ENCODE peak calls at places on chromosomes 4 and X, in eight cellular contexts. One of them, this sample, is unnamed. For H3K27me3, the result is how much of the 10 kb centered on the place peaks cover.

GRCh38 chr4:151231915-151232595 is 44.9 kb upstream of the PRSS48 start:
- DNase-seq in tibial artery: no peak
- DNase-seq in thoracic aorta: no peak
- DNase-seq in ascending aorta: no peak
- DNase-seq in keratinocyte: no peak
- DNase-seq in endodermal cell: no peak
- DNase-seq in lung: no peak
- DNase-seq in psoas muscle: no peak
- DNase-seq in this sample: no peak

GRCh38 chr4:145679991-145680455 is at the start of gene C4orf51:
- DNase-seq in endodermal cell: no peak
- DNase-seq in keratinocyte: no peak
- DNase-seq in psoas muscle: no peak
- DNase-seq in thoracic aorta: no peak
- DNase-seq in lung: peak
- DNase-seq in ascending aorta: no peak
- DNase-seq in tibial artery: no peak
- DNase-seq in this sample: peak

GRCh38 chrX:40152706-40153334 is 55.1 kb upstream of the BCOR start:
- DNase-seq in endodermal cell: peak
- DNase-seq in lung: no peak
- DNase-seq in tibial artery: peak
- DNase-seq in psoas muscle: peak
- DNase-seq in thoracic aorta: no peak
- DNase-seq in keratinocyte: no peak
- DNase-seq in ascending aorta: peak
- DNase-seq in this sample: no peak

GRCh38 chrX:57227691-57228090 is 58.8 kb upstream of the FAAH2 start:
- DNase-seq in ascending aorta: no peak
- DNase-seq in keratinocyte: no peak
- DNase-seq in tibial artery: no peak
- DNase-seq in psoas muscle: no peak
- DNase-seq in lung: no peak
- DNase-seq in thoracic aorta: no peak
- DNase-seq in endodermal cell: peak
- DNase-seq in this sample: no peak

GRCh38 chrX:31551913-31552312 is 480.1 kb upstream of the FTHL17 start:
- DNase-seq in endodermal cell: no peak
- DNase-seq in thoracic aorta: no peak
- DNase-seq in lung: no peak
- DNase-seq in keratinocyte: no peak
- DNase-seq in ascending aorta: no peak
- DNase-seq in psoas muscle: no peak
- DNase-seq in tibial artery: no peak
- DNase-seq in this sample: no peak

GRCh38 chr4:17437396-17437795 is 74.5 kb downstream of the QDPR start:
- DNase-seq in endodermal cell: no peak
- DNase-seq in thoracic aorta: no peak
- DNase-seq in psoas muscle: no peak
- DNase-seq in tibial artery: no peak
- DNase-seq in lung: no peak
- DNase-seq in ascending aorta: no peak
- DNase-seq in keratinocyte: no peak
- DNase-seq in this sample: no peak

GRCh38 chrX:153521034-153521433 is 3.6 kb downstream of the ATP2B3 start:
- DNase-seq in tibial artery: no peak
- DNase-seq in keratinocyte: no peak
- DNase-seq in psoas muscle: no peak
- DNase-seq in lung: no peak
- DNase-seq in endodermal cell: no peak
- DNase-seq in thoracic aorta: no peak
- DNase-seq in ascending aorta: no peak
- DNase-seq in this sample: no peak

GRCh38 chrX:9566150-9566621 is 101.3 kb downstream of the TBL1X start:
- DNase-seq in lung: no peak
- DNase-seq in ascending aorta: peak
- DNase-seq in keratinocyte: peak
- DNase-seq in endodermal cell: no peak
- DNase-seq in psoas muscle: peak
- DNase-seq in tibial artery: peak
- DNase-seq in thoracic aorta: peak
- DNase-seq in this sample: peak

GRCh38 chrX:152632445-152633097 is 5.1 kb upstream of the GABRQ start:
- DNase-seq in lung: peak
- DNase-seq in keratinocyte: no peak
- DNase-seq in tibial artery: no peak
- DNase-seq in endodermal cell: peak
- DNase-seq in psoas muscle: peak
- DNase-seq in thoracic aorta: no peak
- DNase-seq in ascending aorta: peak
- DNase-seq in this sample: no peak

GRCh38 chr4:159175165-159175988 is 72.5 kb downstream of the RAPGEF2 start:
- DNase-seq in thoracic aorta: no peak
- DNase-seq in keratinocyte: peak
- DNase-seq in tibial artery: peak
- DNase-seq in psoas muscle: peak
- DNase-seq in endodermal cell: peak
- DNase-seq in ascending aorta: peak
- DNase-seq in lung: peak
- DNase-seq in this sample: peak

GRCh38 chr4:151850751-151851150 is 89.9 kb upstream of the GATB start:
- DNase-seq in endodermal cell: no peak
- DNase-seq in psoas muscle: no peak
- DNase-seq in thoracic aorta: no peak
- DNase-seq in ascending aorta: no peak
- DNase-seq in tibial artery: no peak
- DNase-seq in keratinocyte: no peak
- DNase-seq in lung: no peak
- DNase-seq in this sample: no peak

GRCh38 chr4:87031946-87032345 is 97.1 kb downstream of the AFF1 start:
- DNase-seq in endodermal cell: no peak
- DNase-seq in thoracic aorta: no peak
- DNase-seq in ascending aorta: no peak
- DNase-seq in tibial artery: no peak
- DNase-seq in keratinocyte: no peak
- DNase-seq in lung: no peak
- DNase-seq in psoas muscle: no peak
- DNase-seq in this sample: no peak

GRCh38 chr4:87035881-87036509 is 101.2 kb downstream of the AFF1 start:
- DNase-seq in lung: no peak
- DNase-seq in tibial artery: no peak
- DNase-seq in thoracic aorta: no peak
- DNase-seq in psoas muscle: no peak
- DNase-seq in ascending aorta: no peak
- DNase-seq in endodermal cell: no peak
- DNase-seq in keratinocyte: no peak
- DNase-seq in this sample: no peak

GRCh38 chr4:87034527-87034926 is 99.7 kb downstream of the AFF1 start:
- DNase-seq in keratinocyte: no peak
- DNase-seq in lung: no peak
- DNase-seq in psoas muscle: no peak
- DNase-seq in endodermal cell: no peak
- DNase-seq in tibial artery: no peak
- DNase-seq in ascending aorta: no peak
- DNase-seq in thoracic aorta: no peak
- DNase-seq in this sample: no peak

GRCh38 chr4:87032884-87033533 is 98.2 kb downstream of the AFF1 start:
- DNase-seq in tibial artery: no peak
- DNase-seq in ascending aorta: no peak
- DNase-seq in keratinocyte: no peak
- DNase-seq in endodermal cell: no peak
- DNase-seq in psoas muscle: no peak
- DNase-seq in lung: no peak
- DNase-seq in thoracic aorta: no peak
- DNase-seq in this sample: no peak

GRCh38 chr4:87033902-87034301 is 99.1 kb downstream of the AFF1 start:
- DNase-seq in thoracic aorta: no peak
- DNase-seq in lung: no peak
- DNase-seq in ascending aorta: no peak
- DNase-seq in keratinocyte: no peak
- DNase-seq in psoas muscle: no peak
- DNase-seq in tibial artery: no peak
- DNase-seq in endodermal cell: peak
- DNase-seq in this sample: no peak
- TF ChIP-seq CTCF in thoracic aorta: no peak
- TF ChIP-seq CTCF in lung: no peak
- TF ChIP-seq CTCF in ascending aorta: no peak
- TF ChIP-seq CTCF in keratinocyte: peak
- TF ChIP-seq CTCF in psoas muscle: peak
- TF ChIP-seq CTCF in tibial artery: no peak
- TF ChIP-seq CTCF in endodermal cell: peak
- TF ChIP-seq CTCF in this sample: peak

DNA sequence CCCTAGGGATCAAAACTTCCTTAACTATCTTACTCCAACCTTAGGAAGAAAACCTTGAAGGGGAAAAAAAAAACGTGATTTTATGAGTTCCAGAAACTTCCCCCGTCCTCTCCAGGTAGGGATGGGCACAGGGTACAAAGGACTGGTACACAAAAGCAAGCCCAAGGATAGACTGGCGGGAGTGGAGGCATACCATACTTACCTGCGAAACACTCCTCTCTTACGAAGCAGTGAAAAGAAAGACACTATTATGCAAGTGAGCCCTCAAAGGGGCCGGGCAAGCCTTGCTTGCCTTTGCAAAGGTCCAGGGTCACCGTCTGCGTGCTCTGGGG is 651 bp downstream of the TSPAN6 start:
- DNase-seq in tibial artery: no peak
- DNase-seq in thoracic aorta: no peak
- DNase-seq in lung: no peak
- DNase-seq in endodermal cell: no peak
- DNase-seq in ascending aorta: no peak
- DNase-seq in keratinocyte: no peak
- DNase-seq in psoas muscle: no peak
- DNase-seq in this sample: no peak
- H3K27me3 ChIP-seq in tibial artery: under half
- H3K27me3 ChIP-seq in thoracic aorta: under half
- H3K27me3 ChIP-seq in lung: under half
- H3K27me3 ChIP-seq in endodermal cell: under half
- H3K27me3 ChIP-seq in ascending aorta: under half
- H3K27me3 ChIP-seq in keratinocyte: under half
- H3K27me3 ChIP-seq in psoas muscle: under half
- H3K27me3 ChIP-seq in this sample: under half

GRCh38 chr4:25984796-25985195 is 70.8 kb downstream of the SMIM20 start:
- DNase-seq in ascending aorta: no peak
- DNase-seq in endodermal cell: peak
- DNase-seq in tibial artery: no peak
- DNase-seq in lung: no peak
- DNase-seq in psoas muscle: no peak
- DNase-seq in thoracic aorta: no peak
- DNase-seq in keratinocyte: no peak
- DNase-seq in this sample: no peak

GRCh38 chr4:25981749-25982148 is 67.7 kb downstream of the SMIM20 start:
- DNase-seq in ascending aorta: peak
- DNase-seq in endodermal cell: peak
- DNase-seq in thoracic aorta: no peak
- DNase-seq in psoas muscle: no peak
- DNase-seq in lung: no peak
- DNase-seq in tibial artery: no peak
- DNase-seq in keratinocyte: no peak
- DNase-seq in this sample: no peak

GRCh38 chr4:25978327-25978726 is 64.3 kb downstream of the SMIM20 start:
- DNase-seq in endodermal cell: no peak
- DNase-seq in tibial artery: peak
- DNase-seq in ascending aorta: no peak
- DNase-seq in keratinocyte: no peak
- DNase-seq in lung: no peak
- DNase-seq in thoracic aorta: no peak
- DNase-seq in psoas muscle: no peak
- DNase-seq in this sample: no peak

GRCh38 chr4:25986807-25987206 is 72.8 kb downstream of the SMIM20 start:
- DNase-seq in thoracic aorta: no peak
- DNase-seq in tibial artery: no peak
- DNase-seq in endodermal cell: peak
- DNase-seq in psoas muscle: no peak
- DNase-seq in lung: no peak
- DNase-seq in keratinocyte: no peak
- DNase-seq in ascending aorta: peak
- DNase-seq in this sample: no peak

DNA sequence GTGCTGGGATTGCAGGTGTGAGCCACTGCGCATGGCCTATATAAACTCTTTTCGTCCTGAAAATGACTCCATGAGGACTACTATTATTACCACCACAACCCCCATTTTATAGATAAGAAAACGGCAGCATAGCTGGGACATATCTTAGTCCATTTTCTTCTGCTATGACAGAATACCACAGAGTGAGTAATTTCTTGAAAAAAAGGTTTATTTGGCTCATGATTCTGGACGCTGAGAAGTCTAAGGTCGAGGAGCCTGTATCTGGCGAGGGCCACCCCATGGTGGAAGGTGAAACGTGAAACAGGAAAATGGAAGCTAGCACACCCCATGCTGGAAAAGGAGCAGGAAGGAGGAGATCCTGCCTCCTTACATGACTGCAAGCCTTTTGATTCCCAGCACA is 68.9 kb downstream of the SMIM20 start:
- DNase-seq in ascending aorta: peak
- DNase-seq in endodermal cell: peak
- DNase-seq in thoracic aorta: no peak
- DNase-seq in psoas muscle: no peak
- DNase-seq in lung: no peak
- DNase-seq in tibial artery: no peak
- DNase-seq in keratinocyte: no peak
- DNase-seq in this sample: no peak
- TF ChIP-seq CTCF in ascending aorta: no peak
- TF ChIP-seq CTCF in endodermal cell: no peak
- TF ChIP-seq CTCF in thoracic aorta: no peak
- TF ChIP-seq CTCF in psoas muscle: no peak
- TF ChIP-seq CTCF in lung: no peak
- TF ChIP-seq CTCF in tibial artery: no peak
- TF ChIP-seq CTCF in keratinocyte: no peak
- TF ChIP-seq CTCF in this sample: no peak

GRCh38 chr4:108004646-108005045 is 15.0 kb downstream of the HADH start:
- DNase-seq in endodermal cell: no peak
- DNase-seq in psoas muscle: no peak
- DNase-seq in keratinocyte: no peak
- DNase-seq in ascending aorta: no peak
- DNase-seq in lung: no peak
- DNase-seq in tibial artery: no peak
- DNase-seq in thoracic aorta: no peak
- DNase-seq in this sample: no peak

GRCh38 chr4:108010167-108010566 is 20.5 kb downstream of the HADH start:
- DNase-seq in thoracic aorta: no peak
- DNase-seq in psoas muscle: no peak
- DNase-seq in lung: no peak
- DNase-seq in keratinocyte: no peak
- DNase-seq in tibial artery: no peak
- DNase-seq in endodermal cell: no peak
- DNase-seq in ascending aorta: no peak
- DNase-seq in this sample: no peak

GRCh38 chr4:108007984-108008383 is 18.3 kb downstream of the HADH start:
- DNase-seq in psoas muscle: no peak
- DNase-seq in keratinocyte: no peak
- DNase-seq in endodermal cell: no peak
- DNase-seq in tibial artery: no peak
- DNase-seq in lung: no peak
- DNase-seq in thoracic aorta: no peak
- DNase-seq in ascending aorta: no peak
- DNase-seq in this sample: no peak

GRCh38 chr4:108006361-108006760 is 16.7 kb downstream of the HADH start:
- DNase-seq in psoas muscle: no peak
- DNase-seq in endodermal cell: no peak
- DNase-seq in tibial artery: no peak
- DNase-seq in keratinocyte: no peak
- DNase-seq in lung: no peak
- DNase-seq in thoracic aorta: no peak
- DNase-seq in ascending aorta: no peak
- DNase-seq in this sample: no peak

GRCh38 chr4:108008721-108009120 is 19.0 kb downstream of the HADH start:
- DNase-seq in psoas muscle: no peak
- DNase-seq in tibial artery: no peak
- DNase-seq in ascending aorta: no peak
- DNase-seq in endodermal cell: no peak
- DNase-seq in lung: no peak
- DNase-seq in thoracic aorta: no peak
- DNase-seq in keratinocyte: no peak
- DNase-seq in this sample: no peak
- H3K27me3 ChIP-seq in psoas muscle: under half
- H3K27me3 ChIP-seq in tibial artery: under half
- H3K27me3 ChIP-seq in ascending aorta: under half
- H3K27me3 ChIP-seq in endodermal cell: under half
- H3K27me3 ChIP-seq in lung: under half
- H3K27me3 ChIP-seq in thoracic aorta: under half
- H3K27me3 ChIP-seq in keratinocyte: under half
- H3K27me3 ChIP-seq in this sample: under half